ENCODE peak calls at places on chromosomes 3 and 15, in five cellular contexts. R is IMR-90, C is PC-3, Q is A549, L is trophoblast cell. B is an unnamed sample.

GRCh38 chr3:146466596-146466995 is 2.8 kb downstream of the PLSCR2 start:
- DNase-seq in R (peak; percentile 48), C (peak; percentile 83), L (no peak), Q (no peak), B (peak; percentile 23)

GRCh38 chr3:119349353-119349752 is 55.2 kb downstream of the ARHGAP31 start:
- DNase-seq in Q (no peak), C (no peak), L (peak; percentile 37), R (no peak), B (no peak)

GRCh38 chr3:4898454-4899313 is 80.6 kb upstream of the BHLHE40 start:
- DNase-seq in R (peak; percentile 9), C (peak; percentile 55), Q (no peak), L (peak; percentile 55), B (no peak)

GRCh38 chr3:197541756-197542539 is 13.8 kb downstream of the BDH1 start:
- DNase-seq in L (peak; percentile 40), Q (no peak), R (peak; percentile 73), C (no peak), B (peak; percentile 73)

GRCh38 chr3:123262226-123262625 is 60.5 kb downstream of the SEC22A start:
- DNase-seq in Q (no peak), L (peak; percentile 12), C (no peak), R (no peak), B (no peak)

GRCh38 chr15:73709671-73710070 is 25.5 kb downstream of the CD276 start:
- DNase-seq in L (no peak), R (no peak), Q (no peak), C (no peak), B (no peak)

GRCh38 chr3:43019168-43019765 is 40.2 kb downstream of the GASK1A start:
- DNase-seq in R (no peak), Q (no peak), L (no peak), C (no peak), B (no peak)

GRCh38 chr3:190718691-190719090 is 143.8 kb downstream of the GMNC start:
- DNase-seq in R (peak; percentile 89), C (peak; percentile 42), Q (no peak), L (peak; percentile 46), B (no peak)

GRCh38 chr15:65902373-65902772 is 33.1 kb downstream of the RAB11A start:
- DNase-seq in Q (peak; percentile 84), R (peak; percentile 6), C (peak; percentile 89), L (peak; percentile 95), B (no peak)

GRCh38 chr3:171695476-171695875 is 114.8 kb downstream of the PLD1 start:
- DNase-seq in L (peak; percentile 29), C (no peak), Q (no peak), R (no peak), B (peak; percentile 22)

GRCh38 chr3:171867976-171868375 is 24.8 kb downstream of the TMEM212 start:
- DNase-seq in R (no peak), L (peak; percentile 27), C (peak; percentile 6), Q (peak; percentile 52), B (no peak)

GRCh38 chr3:120147072-120147871 is 53.0 kb upstream of the GSK3B start:
- DNase-seq in Q (peak; percentile 32), L (peak; percentile 75), R (no peak), C (peak; percentile 85), B (no peak)

GRCh38 chr3:150183619-150184425 is 213.1 kb upstream of the PFN2 start:
- DNase-seq in R (peak; percentile 83), Q (peak; percentile 83), C (peak; percentile 86), L (peak; percentile 81), B (peak; percentile 66)

DNA sequence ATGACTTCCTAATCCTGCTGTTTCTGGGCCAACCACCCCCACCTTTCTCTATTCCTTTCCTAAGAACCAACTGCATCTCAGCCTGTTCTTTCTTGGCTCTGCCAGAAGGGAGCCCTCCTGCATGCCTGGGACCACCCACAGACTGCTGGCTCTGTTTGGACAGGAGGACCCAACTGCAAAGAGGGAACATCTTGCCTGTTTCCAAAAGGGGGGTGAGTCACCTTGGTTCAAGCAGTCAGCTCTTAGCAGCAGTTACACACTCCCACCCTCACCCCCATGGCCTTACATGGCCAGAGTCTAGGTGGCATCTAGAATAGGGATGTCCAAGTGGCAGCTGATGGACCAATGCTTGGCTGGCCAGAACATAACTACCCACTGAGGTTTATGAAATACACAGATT is 116.1 kb upstream of the PRICKLE2 start:
- DNase-seq in R (peak; percentile 56), L (no peak), Q (no peak), C (no peak), B (no peak)
- H3K4me2 ChIP-seq in R (peak overlapping the region; percentile 96), L (no peak overlapping the region), Q (no peak overlapping the region), C (no peak overlapping the region), B (peak overlapping the region; percentile 74)

DNA sequence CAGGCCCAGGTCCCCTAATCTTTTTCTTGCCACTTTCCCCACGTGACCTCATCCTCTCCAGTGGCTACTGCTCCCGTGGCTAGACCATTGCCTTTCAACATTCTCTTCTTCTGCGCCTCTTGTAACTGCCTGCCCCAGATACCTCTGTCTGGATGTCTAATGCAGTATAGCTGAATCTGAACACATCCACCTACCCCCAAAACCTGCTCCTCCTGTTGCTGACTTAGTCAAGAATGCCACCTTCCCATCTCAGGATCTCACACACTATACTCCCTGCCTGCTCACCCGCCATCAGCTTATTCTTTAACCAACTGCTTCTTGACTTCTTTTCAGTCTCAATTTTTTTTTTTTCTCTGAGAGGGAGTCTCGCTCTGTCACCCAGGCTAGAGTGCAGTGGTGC is 5.1 kb downstream of the GPX1 start:
- DNase-seq in C (peak; percentile 42), L (no peak), R (no peak), Q (no peak), B (no peak)
- H3K4me1 ChIP-seq in C (peaks cover 29% of the 10 kb centered on the region), L (peaks cover 7% of the 10 kb centered on the region), R (peaks cover 19% of the 10 kb centered on the region), Q (peaks cover 31% of the 10 kb centered on the region), B (peaks cover 36% of the 10 kb centered on the region)

DNA sequence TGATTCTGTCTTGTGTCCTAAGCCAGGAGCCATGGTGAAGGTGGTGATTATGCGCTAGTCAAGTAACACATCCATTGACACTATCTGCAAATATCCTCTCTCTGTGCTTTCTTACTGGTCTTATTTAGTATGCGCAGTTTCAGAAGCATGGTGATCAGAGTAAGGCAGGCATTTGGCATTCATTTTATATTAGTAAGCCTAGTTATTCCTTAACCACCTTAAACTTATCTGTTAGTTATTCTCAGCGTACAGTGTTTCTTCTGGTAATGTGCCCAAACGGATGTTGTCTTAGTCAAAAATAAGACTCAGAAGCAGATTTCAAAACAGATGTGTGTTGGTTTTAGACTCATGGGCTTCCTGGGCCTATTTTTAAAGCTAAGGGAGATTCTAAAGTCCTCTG is 329.2 kb downstream of the GRM7 start:
- DNase-seq in L (no peak), R (no peak), C (no peak), Q (no peak), B (no peak)
- H3K9me3 ChIP-seq in L (no peaks in the 10 kb centered on the region), R (peaks cover 6% of the 10 kb centered on the region), C (peaks cover 37% of the 10 kb centered on the region), Q (no peaks in the 10 kb centered on the region), B (peaks cover 2% of the 10 kb centered on the region)

DNA sequence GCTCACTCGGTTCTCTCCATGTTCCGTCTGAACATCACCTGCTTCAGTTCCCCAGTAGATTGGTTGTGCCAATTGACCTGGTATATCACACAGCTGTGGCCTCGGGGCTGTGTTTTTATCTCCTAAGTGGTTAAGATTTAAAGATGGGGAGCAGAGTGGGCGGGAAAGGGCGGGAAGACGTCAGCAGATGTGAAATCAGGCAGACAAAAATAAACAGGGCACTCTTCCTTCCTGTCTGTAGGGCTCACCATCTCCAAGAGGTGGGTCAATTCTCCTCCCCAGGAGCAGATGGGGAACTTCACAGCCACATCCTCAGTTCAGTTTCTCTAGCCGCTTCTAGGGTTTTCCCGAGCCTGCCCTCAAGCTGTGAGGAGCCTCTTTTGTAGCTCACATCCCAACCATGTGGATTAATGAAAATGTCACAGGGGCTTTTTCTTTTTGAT is 26.8 kb upstream of the LIMD1 start:
- DNase-seq in L (no peak), R (peak; percentile 69), Q (no peak), C (no peak), B (no peak)
- H3K4me2 ChIP-seq in L (no peak overlapping the region), R (no peak overlapping the region), Q (no peak overlapping the region), C (no peak overlapping the region), B (no peak overlapping the region)

GRCh38 chr3:71031151-71031550 is 552.4 kb downstream of the FOXP1 start:
- DNase-seq in C (peak; percentile 36), L (peak; percentile 26), R (no peak), Q (peak; percentile 42), B (no peak)

GRCh38 chr3:71029770-71030169 is 553.8 kb downstream of the FOXP1 start:
- DNase-seq in C (no peak), L (no peak), R (no peak), Q (no peak), B (no peak)

GRCh38 chr3:71028802-71029201 is 554.7 kb downstream of the FOXP1 start:
- DNase-seq in R (no peak), L (no peak), Q (no peak), C (no peak), B (no peak)

GRCh38 chr3:71031914-71032521 is 551.5 kb downstream of the FOXP1 start:
- DNase-seq in C (no peak), Q (no peak), L (no peak), R (no peak), B (no peak)

DNA sequence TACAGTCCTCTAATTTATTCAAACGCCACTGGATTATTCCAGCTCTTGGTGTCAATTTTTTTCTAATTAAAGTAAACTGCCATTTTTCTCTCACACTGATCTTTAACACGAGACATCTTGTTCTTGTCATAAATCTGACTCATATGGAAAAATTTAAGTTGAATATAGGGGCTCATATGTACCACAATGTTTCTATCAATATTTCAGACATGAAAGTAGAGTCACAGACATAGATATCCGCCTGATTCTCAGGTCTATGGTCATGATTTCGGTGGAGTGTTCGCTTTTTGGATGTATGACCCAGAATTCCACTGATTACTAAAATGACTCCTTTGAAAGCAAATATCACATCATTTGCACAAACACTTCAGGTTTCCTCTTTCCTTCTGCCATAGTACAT is 552.8 kb downstream of the FOXP1 start:
- DNase-seq in Q (no peak), R (no peak), C (no peak), L (no peak), B (no peak)
- H3K4me1 ChIP-seq in Q (peaks cover 27% of the 10 kb centered on the region), R (peaks cover 6% of the 10 kb centered on the region), C (peaks cover 42% of the 10 kb centered on the region), L (peaks cover 17% of the 10 kb centered on the region), B (peaks cover 33% of the 10 kb centered on the region)